ENCODE peak calls at places on chromosomes 12 and 14, in eight cellular contexts. One of them, this sample, is unnamed.
A peak's percentile ranks its signal among the peaks of the same experiment; 100 is the strongest.

GRCh38 chr12:104049278-104050257 is at the start of gene GLT8D2:
- DNase-seq in upper lobe of right lung: peak; percentile 71
- DNase-seq in GM23248: peak; percentile 94
- DNase-seq in right lobe of liver: peak; percentile 30
- DNase-seq in CD8-positive, alpha-beta memory T cell: no peak
- DNase-seq in cardiac muscle cell: peak; percentile 85
- DNase-seq in stomach: peak; percentile 40
- DNase-seq in effector memory CD4-positive, alpha-beta T cell: no peak
- DNase-seq in this sample: no peak

GRCh38 chr12:3147260-3147659 is 70.1 kb downstream of the TSPAN9 start:
- DNase-seq in upper lobe of right lung: peak; percentile 50
- DNase-seq in GM23248: no peak
- DNase-seq in right lobe of liver: no peak
- DNase-seq in CD8-positive, alpha-beta memory T cell: no peak
- DNase-seq in cardiac muscle cell: no peak
- DNase-seq in stomach: no peak
- DNase-seq in effector memory CD4-positive, alpha-beta T cell: no peak
- DNase-seq in this sample: no peak

GRCh38 chr12:26741828-26742227 is 91.2 kb downstream of the ITPR2 start:
- DNase-seq in upper lobe of right lung: no peak
- DNase-seq in GM23248: no peak
- DNase-seq in right lobe of liver: no peak
- DNase-seq in CD8-positive, alpha-beta memory T cell: no peak
- DNase-seq in cardiac muscle cell: no peak
- DNase-seq in stomach: no peak
- DNase-seq in effector memory CD4-positive, alpha-beta T cell: no peak
- DNase-seq in this sample: no peak

GRCh38 chr12:6292606-6293005 is 17.9 kb upstream of the PLEKHG6 start:
- DNase-seq in upper lobe of right lung: no peak
- DNase-seq in GM23248: peak; percentile 92
- DNase-seq in right lobe of liver: no peak
- DNase-seq in CD8-positive, alpha-beta memory T cell: no peak
- DNase-seq in cardiac muscle cell: no peak
- DNase-seq in stomach: no peak
- DNase-seq in effector memory CD4-positive, alpha-beta T cell: no peak
- DNase-seq in this sample: no peak

GRCh38 chr14:69376439-69376838 is 21.7 kb downstream of the ERH start:
- DNase-seq in upper lobe of right lung: no peak
- DNase-seq in GM23248: peak; percentile 80
- DNase-seq in right lobe of liver: no peak
- DNase-seq in CD8-positive, alpha-beta memory T cell: no peak
- DNase-seq in cardiac muscle cell: no peak
- DNase-seq in stomach: no peak
- DNase-seq in effector memory CD4-positive, alpha-beta T cell: no peak
- DNase-seq in this sample: no peak

GRCh38 chr12:124745468-124745890 is 118.2 kb downstream of the SCARB1 start:
- DNase-seq in upper lobe of right lung: no peak
- DNase-seq in GM23248: no peak
- DNase-seq in right lobe of liver: no peak
- DNase-seq in CD8-positive, alpha-beta memory T cell: no peak
- DNase-seq in cardiac muscle cell: no peak
- DNase-seq in stomach: no peak
- DNase-seq in effector memory CD4-positive, alpha-beta T cell: no peak
- DNase-seq in this sample: no peak

GRCh38 chr14:41859336-41859735 is 252.7 kb downstream of the LRFN5 start:
- DNase-seq in upper lobe of right lung: no peak
- DNase-seq in GM23248: peak; percentile 80
- DNase-seq in right lobe of liver: no peak
- DNase-seq in CD8-positive, alpha-beta memory T cell: no peak
- DNase-seq in cardiac muscle cell: no peak
- DNase-seq in stomach: no peak
- DNase-seq in effector memory CD4-positive, alpha-beta T cell: no peak
- DNase-seq in this sample: no peak

GRCh38 chr12:124545508-124546418 is 21.6 kb downstream of the NCOR2 start:
- DNase-seq in upper lobe of right lung: peak; percentile 70
- DNase-seq in GM23248: peak; percentile 51
- DNase-seq in right lobe of liver: no peak
- DNase-seq in CD8-positive, alpha-beta memory T cell: no peak
- DNase-seq in cardiac muscle cell: no peak
- DNase-seq in stomach: no peak
- DNase-seq in effector memory CD4-positive, alpha-beta T cell: no peak
- DNase-seq in this sample: no peak

GRCh38 chr14:64706552-64707193 is 2.4 kb downstream of the PLEKHG3 start:
- DNase-seq in upper lobe of right lung: no peak
- DNase-seq in GM23248: no peak
- DNase-seq in right lobe of liver: peak; percentile 79
- DNase-seq in CD8-positive, alpha-beta memory T cell: no peak
- DNase-seq in cardiac muscle cell: no peak
- DNase-seq in stomach: no peak
- DNase-seq in effector memory CD4-positive, alpha-beta T cell: no peak
- DNase-seq in this sample: no peak

GRCh38 chr12:48183091-48183875 is at the start of gene CCDC184:
- DNase-seq in upper lobe of right lung: peak; percentile 76
- DNase-seq in GM23248: peak; percentile 93
- DNase-seq in right lobe of liver: peak; percentile 41
- DNase-seq in CD8-positive, alpha-beta memory T cell: peak; percentile 84
- DNase-seq in cardiac muscle cell: peak; percentile 62
- DNase-seq in stomach: peak; percentile 48
- DNase-seq in effector memory CD4-positive, alpha-beta T cell: peak; percentile 67
- DNase-seq in this sample: peak; percentile 84

GRCh38 chr14:34262511-34262910 is 199.5 kb downstream of the SPTSSA start:
- DNase-seq in upper lobe of right lung: no peak
- DNase-seq in GM23248: no peak
- DNase-seq in right lobe of liver: no peak
- DNase-seq in CD8-positive, alpha-beta memory T cell: no peak
- DNase-seq in cardiac muscle cell: no peak
- DNase-seq in stomach: no peak
- DNase-seq in effector memory CD4-positive, alpha-beta T cell: no peak
- DNase-seq in this sample: no peak

GRCh38 chr14:75604979-75605825 is 26.8 kb downstream of the FLVCR2 start:
- DNase-seq in upper lobe of right lung: peak; percentile 66
- DNase-seq in GM23248: no peak
- DNase-seq in right lobe of liver: no peak
- DNase-seq in CD8-positive, alpha-beta memory T cell: no peak
- DNase-seq in cardiac muscle cell: no peak
- DNase-seq in stomach: no peak
- DNase-seq in effector memory CD4-positive, alpha-beta T cell: no peak
- DNase-seq in this sample: no peak

GRCh38 chr12:34287437-34287836 is 265.1 kb downstream of the ALG10 start:
- DNase-seq in upper lobe of right lung: no peak
- DNase-seq in GM23248: no peak
- DNase-seq in right lobe of liver: no peak
- DNase-seq in CD8-positive, alpha-beta memory T cell: no peak
- DNase-seq in cardiac muscle cell: no peak
- DNase-seq in stomach: no peak
- DNase-seq in effector memory CD4-positive, alpha-beta T cell: no peak
- DNase-seq in this sample: no peak

GRCh38 chr12:4164591-4165558 is 108.7 kb upstream of the CCND2 start:
- DNase-seq in upper lobe of right lung: peak; percentile 66
- DNase-seq in GM23248: peak; percentile 64
- DNase-seq in right lobe of liver: peak; percentile 45
- DNase-seq in CD8-positive, alpha-beta memory T cell: peak; percentile 57
- DNase-seq in cardiac muscle cell: peak; percentile 52
- DNase-seq in stomach: peak; percentile 34
- DNase-seq in effector memory CD4-positive, alpha-beta T cell: peak; percentile 31
- DNase-seq in this sample: peak; percentile 39

GRCh38 chr12:49369723-49370145 is 2.5 kb downstream of the SPATS2 start:
- DNase-seq in upper lobe of right lung: no peak
- DNase-seq in GM23248: peak; percentile 68
- DNase-seq in right lobe of liver: no peak
- DNase-seq in CD8-positive, alpha-beta memory T cell: peak; percentile 14
- DNase-seq in cardiac muscle cell: peak; percentile 55
- DNase-seq in stomach: peak; percentile 43
- DNase-seq in effector memory CD4-positive, alpha-beta T cell: no peak
- DNase-seq in this sample: no peak

GRCh38 chr12:31590730-31591307 is at the start of gene DENND5B:
- DNase-seq in upper lobe of right lung: peak; percentile 87
- DNase-seq in GM23248: peak; percentile 87
- DNase-seq in right lobe of liver: peak; percentile 86
- DNase-seq in CD8-positive, alpha-beta memory T cell: no peak
- DNase-seq in cardiac muscle cell: peak; percentile 94
- DNase-seq in stomach: peak; percentile 73
- DNase-seq in effector memory CD4-positive, alpha-beta T cell: no peak
- DNase-seq in this sample: no peak

GRCh38 chr14:60085085-60085484 is 6.6 kb upstream of the PCNX4 start:
- DNase-seq in upper lobe of right lung: no peak
- DNase-seq in GM23248: peak; percentile 71
- DNase-seq in right lobe of liver: no peak
- DNase-seq in CD8-positive, alpha-beta memory T cell: no peak
- DNase-seq in cardiac muscle cell: no peak
- DNase-seq in stomach: no peak
- DNase-seq in effector memory CD4-positive, alpha-beta T cell: no peak
- DNase-seq in this sample: no peak

DNA sequence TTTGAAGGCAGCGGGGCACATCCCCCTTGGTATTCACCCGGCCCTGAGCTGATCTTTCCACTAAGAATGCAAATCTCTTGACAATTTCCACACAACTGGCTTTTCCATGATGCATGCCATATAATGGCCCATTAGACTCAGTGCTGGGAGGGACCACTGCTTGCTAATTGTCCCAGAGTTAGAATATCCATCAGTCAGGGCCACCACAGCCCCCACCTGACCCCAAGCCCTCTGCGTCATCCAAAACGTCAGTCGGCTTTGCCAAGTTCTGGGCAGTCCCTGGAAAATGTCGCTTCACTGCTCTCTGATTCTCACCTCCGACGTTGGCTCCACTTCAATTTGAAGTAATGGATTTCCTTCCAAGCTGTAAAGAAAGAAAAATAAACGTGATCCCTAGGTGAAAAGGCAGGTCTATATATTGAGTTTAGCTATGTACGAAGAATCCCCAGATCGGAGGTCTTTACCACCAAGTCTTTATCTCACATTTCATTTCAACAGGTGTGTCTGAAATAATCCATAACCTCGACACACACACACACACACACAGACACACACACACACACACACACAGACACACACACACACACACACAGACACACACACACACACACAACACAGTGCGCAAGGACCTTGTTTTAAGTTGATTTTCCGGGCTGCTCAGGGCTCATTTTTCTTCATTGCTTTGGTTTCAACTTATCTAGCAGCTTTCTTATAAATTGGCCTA is 165.5 kb upstream of the NOS1 start:
- DNase-seq in upper lobe of right lung: no peak
- DNase-seq in GM23248: no peak
- DNase-seq in right lobe of liver: no peak
- DNase-seq in CD8-positive, alpha-beta memory T cell: no peak
- DNase-seq in cardiac muscle cell: no peak
- DNase-seq in stomach: no peak
- DNase-seq in effector memory CD4-positive, alpha-beta T cell: no peak
- DNase-seq in this sample: no peak
- H3K4me3 ChIP-seq in upper lobe of right lung: no peak overlapping the region
- H3K4me3 ChIP-seq in GM23248: no peak overlapping the region
- H3K4me3 ChIP-seq in right lobe of liver: no peak overlapping the region
- H3K4me3 ChIP-seq in CD8-positive, alpha-beta memory T cell: no peak overlapping the region
- H3K4me3 ChIP-seq in cardiac muscle cell: no peak overlapping the region
- H3K4me3 ChIP-seq in stomach: no peak overlapping the region
- H3K4me3 ChIP-seq in effector memory CD4-positive, alpha-beta T cell: no peak overlapping the region
- H3K4me3 ChIP-seq in this sample: no peak overlapping the region

GRCh38 chr12:106045251-106045674 is 93.5 kb downstream of the NUAK1 start:
- DNase-seq in upper lobe of right lung: no peak
- DNase-seq in GM23248: no peak
- DNase-seq in right lobe of liver: no peak
- DNase-seq in CD8-positive, alpha-beta memory T cell: no peak
- DNase-seq in cardiac muscle cell: no peak
- DNase-seq in stomach: no peak
- DNase-seq in effector memory CD4-positive, alpha-beta T cell: no peak
- DNase-seq in this sample: no peak
- H3K4me3 ChIP-seq in upper lobe of right lung: no peak overlapping the region
- H3K4me3 ChIP-seq in GM23248: no peak overlapping the region
- H3K4me3 ChIP-seq in right lobe of liver: no peak overlapping the region
- H3K4me3 ChIP-seq in CD8-positive, alpha-beta memory T cell: no peak overlapping the region
- H3K4me3 ChIP-seq in cardiac muscle cell: no peak overlapping the region
- H3K4me3 ChIP-seq in stomach: no peak overlapping the region
- H3K4me3 ChIP-seq in effector memory CD4-positive, alpha-beta T cell: no peak overlapping the region
- H3K4me3 ChIP-seq in this sample: no peak overlapping the region

DNA sequence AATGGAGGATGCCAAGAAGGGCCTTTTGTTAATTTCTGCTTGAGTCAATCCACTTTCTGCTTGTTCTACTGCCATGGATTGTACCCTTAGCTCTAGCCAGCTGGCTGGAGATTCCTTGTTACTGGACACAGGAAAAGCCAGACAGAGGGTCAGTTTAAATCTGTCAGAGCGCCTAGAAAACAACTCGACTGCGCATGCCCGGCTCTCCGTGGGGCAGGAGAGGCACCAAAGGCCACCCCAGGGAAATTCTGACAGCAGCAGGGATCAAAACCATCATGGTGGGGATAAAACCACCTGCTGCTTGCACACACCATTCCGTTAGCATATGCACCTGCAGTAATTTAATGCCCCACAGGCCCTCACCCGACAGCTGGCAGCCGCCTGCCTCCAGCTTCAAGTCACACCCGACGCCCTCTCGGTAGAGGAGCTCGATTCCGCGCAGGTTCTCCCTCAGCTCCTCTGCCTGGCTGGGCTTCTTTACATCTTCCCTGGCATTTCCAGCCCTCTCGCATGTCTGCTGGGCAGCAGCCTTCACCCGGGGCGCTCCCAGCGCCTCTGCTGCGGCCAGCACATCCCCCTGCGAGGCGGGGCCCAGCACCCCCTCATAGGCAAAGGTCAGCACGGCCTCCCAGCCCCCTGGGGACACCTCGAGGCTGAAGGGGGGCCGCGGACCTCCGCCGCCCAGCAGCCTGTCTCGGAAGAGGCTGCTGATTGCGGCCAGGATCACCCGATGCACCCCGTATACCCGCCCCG is 1.1 kb downstream of the KLHL33 start:
- DNase-seq in upper lobe of right lung: no peak
- DNase-seq in GM23248: no peak
- DNase-seq in right lobe of liver: peak; percentile 33
- DNase-seq in CD8-positive, alpha-beta memory T cell: no peak
- DNase-seq in cardiac muscle cell: no peak
- DNase-seq in stomach: no peak
- DNase-seq in effector memory CD4-positive, alpha-beta T cell: no peak
- DNase-seq in this sample: no peak
- H3K4me3 ChIP-seq in upper lobe of right lung: peak overlapping the region; percentile 22
- H3K4me3 ChIP-seq in GM23248: no peak overlapping the region
- H3K4me3 ChIP-seq in right lobe of liver: peak overlapping the region; percentile 4
- H3K4me3 ChIP-seq in CD8-positive, alpha-beta memory T cell: no peak overlapping the region
- H3K4me3 ChIP-seq in cardiac muscle cell: no peak overlapping the region
- H3K4me3 ChIP-seq in stomach: peak overlapping the region; percentile 25
- H3K4me3 ChIP-seq in effector memory CD4-positive, alpha-beta T cell: no peak overlapping the region
- H3K4me3 ChIP-seq in this sample: no peak overlapping the region

DNA sequence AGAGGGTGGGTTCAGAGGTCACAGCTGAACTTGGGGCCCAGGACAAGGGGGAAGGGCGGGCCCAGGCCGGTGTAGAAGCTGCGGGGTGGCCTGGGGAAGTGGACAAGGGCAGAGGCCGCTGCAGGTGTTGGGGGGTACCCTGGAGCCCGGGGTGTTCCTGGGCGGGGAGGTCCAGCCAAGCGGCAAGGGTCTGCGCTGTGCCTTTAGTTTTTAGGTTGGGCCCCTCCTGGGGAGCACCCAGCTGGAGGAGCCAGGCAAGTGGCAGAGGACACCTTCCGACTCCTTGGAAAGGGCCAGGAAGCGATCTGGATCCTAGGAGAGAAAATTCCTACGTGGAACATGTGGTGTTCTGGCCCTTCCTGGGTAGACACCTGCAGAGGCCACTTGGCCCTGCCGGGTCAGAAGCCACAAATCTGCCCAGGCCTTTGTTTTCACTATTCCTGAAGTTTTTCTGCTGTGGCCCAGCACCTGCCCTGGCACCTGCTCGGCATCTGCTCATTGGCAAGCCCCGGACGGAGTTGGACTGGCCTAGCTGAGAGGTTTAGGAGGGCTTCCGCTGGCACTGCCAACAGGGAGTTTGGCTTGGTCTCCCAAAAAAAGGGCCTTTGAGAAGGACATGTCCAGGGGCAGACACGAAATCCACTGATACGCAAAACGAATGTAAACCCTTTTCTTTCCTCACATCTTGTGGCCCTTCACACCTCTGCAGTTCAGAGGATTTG is 61.1 kb downstream of the SMUG1 start:
- DNase-seq in upper lobe of right lung: no peak
- DNase-seq in GM23248: no peak
- DNase-seq in right lobe of liver: no peak
- DNase-seq in CD8-positive, alpha-beta memory T cell: no peak
- DNase-seq in cardiac muscle cell: no peak
- DNase-seq in stomach: no peak
- DNase-seq in effector memory CD4-positive, alpha-beta T cell: no peak
- DNase-seq in this sample: no peak
- H3K4me3 ChIP-seq in upper lobe of right lung: peak overlapping the region; percentile 60
- H3K4me3 ChIP-seq in GM23248: peak overlapping the region; percentile 98
- H3K4me3 ChIP-seq in right lobe of liver: peak overlapping the region; percentile 41
- H3K4me3 ChIP-seq in CD8-positive, alpha-beta memory T cell: no peak overlapping the region
- H3K4me3 ChIP-seq in cardiac muscle cell: no peak overlapping the region
- H3K4me3 ChIP-seq in stomach: peak overlapping the region; percentile 77
- H3K4me3 ChIP-seq in effector memory CD4-positive, alpha-beta T cell: no peak overlapping the region
- H3K4me3 ChIP-seq in this sample: no peak overlapping the region

This sample was measured in CD4-positive, CD25-positive, alpha-beta regulatory T cell.